ENCODE peak calls at places on chromosome 18, in ten cellular contexts. J, Y, D, I, K, V, A, W, N and U are unnamed samples.
A peak's percentile ranks its signal among the peaks of the same experiment; 100 is the strongest.

GRCh38 chr18:77346446-77346845 is 96.8 kb downstream of the GALR1 start:
- DNase-seq in J (no peak), V (no peak), Y (no peak), N (no peak), D (no peak), I (no peak), W (no peak), A (no peak), K (no peak), U (no peak)

GRCh38 chr18:58856881-58857280 is 7.8 kb upstream of the ZNF532 start:
- DNase-seq in K (no peak), D (peak; percentile 83), V (no peak), W (no peak), A (no peak), N (peak; percentile 33), J (no peak), Y (no peak), I (no peak), U (no peak)

GRCh38 chr18:37419866-37420265 is 145.7 kb downstream of the CELF4 start:
- DNase-seq in I (no peak), D (no peak), V (no peak), Y (no peak), J (no peak), N (no peak), W (no peak), A (no peak), K (no peak), U (no peak)

GRCh38 chr18:58967643-58968291 is 103.1 kb downstream of the ZNF532 start:
- DNase-seq in D (peak; percentile 42), J (no peak), N (no peak), K (no peak), W (no peak), I (no peak), V (no peak), A (no peak), Y (no peak), U (no peak)

GRCh38 chr18:46916551-46917107 is 678 bp downstream of the PIAS2 start:
- DNase-seq in I (peak; percentile 36), D (peak; percentile 36), Y (no peak), N (no peak), V (peak; percentile 39), W (peak; percentile 11), A (no peak), J (no peak), K (no peak), U (no peak)

GRCh38 chr18:58268849-58269248 is 224.8 kb downstream of the NEDD4L start:
- DNase-seq in A (no peak), Y (no peak), V (peak; percentile 80), D (peak; percentile 55), K (peak; percentile 75), I (no peak), N (no peak), W (no peak), J (peak; percentile 12), U (no peak)

GRCh38 chr18:25516747-25517498 is 165.0 kb upstream of the ZNF521 start:
- DNase-seq in N (no peak), I (no peak), D (no peak), K (no peak), A (no peak), V (no peak), Y (no peak), W (no peak), J (no peak), U (no peak)

GRCh38 chr18:78659748-78660147 is 319.9 kb upstream of the SALL3 start:
- DNase-seq in N (no peak), W (peak; percentile 27), A (no peak), K (no peak), D (no peak), V (no peak), I (no peak), J (no peak), Y (peak; percentile 13), U (no peak)

GRCh38 chr18:34115409-34116081 is 109.2 kb downstream of the NOL4 start:
- DNase-seq in K (no peak), I (no peak), J (no peak), A (no peak), D (no peak), Y (no peak), V (no peak), N (no peak), W (no peak), U (no peak)
- TF ChIP-seq POLR2A in K (no peak), I (no peak), J (no peak), A (no peak), D (no peak), Y (no peak), V (no peak), N (no peak), W (no peak), U (no peak)

GRCh38 chr18:8778386-8778785 is 73.0 kb downstream of the MTCL1 start:
- DNase-seq in J (no peak), D (no peak), V (no peak), K (no peak), W (no peak), A (no peak), N (no peak), Y (no peak), I (no peak), U (no peak)
- H3K27ac ChIP-seq in J (no peak overlapping the region), D (no peak overlapping the region), V (no peak overlapping the region), K (no peak overlapping the region), W (no peak overlapping the region), A (no peak overlapping the region), N (peak overlapping the region; percentile 84), Y (no peak overlapping the region), I (no peak overlapping the region), U (no peak overlapping the region)

GRCh38 chr18:24426398-24427294 is at the start of gene IMPACT:
- DNase-seq in J (peak; percentile 69), W (peak; percentile 58), K (peak; percentile 54), Y (peak; percentile 91), D (peak; percentile 72), A (peak; percentile 88), N (peak; percentile 89), I (peak; percentile 77), V (peak; percentile 87), U (peak; percentile 85)
- TF ChIP-seq POLR2A in J (peak; percentile 86), W (peak; percentile 42), K (peak; percentile 79), Y (peak; percentile 72), D (peak; percentile 62), A (no peak), N (peak; percentile 9), I (peak; percentile 44), V (peak; percentile 65), U (no peak)

GRCh38 chr18:51193621-51194287 is 3.7 kb downstream of the MEX3C start:
- DNase-seq in Y (no peak), N (no peak), D (peak; percentile 54), V (no peak), J (no peak), K (no peak), I (no peak), W (no peak), A (no peak), U (no peak)
- H3K27ac ChIP-seq in Y (no peak overlapping the region), N (peak overlapping the region; percentile 99), D (no peak overlapping the region), V (peak overlapping the region; percentile 32), J (no peak overlapping the region), K (no peak overlapping the region), I (no peak overlapping the region), W (peak overlapping the region; percentile 94), A (peak overlapping the region; percentile 5), U (peak overlapping the region; percentile 98)